ENCODE peak calls at places on chromosomes 16 and 17, in five cellular contexts. B, Q, V, Z and K are unnamed samples.

GRCh38 chr17:61007980-61008379 is 330.3 kb downstream of the BCAS3 start:
- DNase-seq in B (no peak), Z (peak), V (peak), Q (no peak), K (no peak)

GRCh38 chr16:70689035-70689969 is 3.4 kb upstream of the MTSS2 start:
- DNase-seq in Z (no peak), B (no peak), Q (peak), V (no peak), K (no peak)

GRCh38 chr17:4319221-4319620 is 47.3 kb downstream of the UBE2G1 start:
- DNase-seq in Q (no peak), Z (no peak), B (no peak), V (no peak), K (no peak)

GRCh38 chr17:78953356-78954350 is 26.1 kb downstream of the LGALS3BP start:
- DNase-seq in Q (peak), B (peak), V (no peak), Z (no peak), K (no peak)

GRCh38 chr17:13338421-13338820 is 263.3 kb downstream of the HS3ST3A1 start:
- DNase-seq in B (no peak), V (no peak), Z (no peak), Q (no peak), K (no peak)

GRCh38 chr17:77253611-77254051 is 112.9 kb downstream of the SEC14L1 start:
- DNase-seq in Q (no peak), V (no peak), Z (no peak), B (no peak), K (no peak)

GRCh38 chr17:69997332-69997731 is 77.7 kb upstream of the KCNJ16 start:
- DNase-seq in Z (peak), B (no peak), Q (no peak), V (no peak), K (no peak)

GRCh38 chr16:46857261-46857962 is 26.4 kb upstream of the C16orf87 start:
- DNase-seq in V (no peak), Q (no peak), Z (peak), B (no peak), K (peak)

GRCh38 chr16:20799599-20799998 is 6.7 kb downstream of the ERI2 start:
- DNase-seq in Z (no peak), Q (no peak), B (no peak), V (no peak), K (no peak)

GRCh38 chr17:40699359-40699758 is 4.2 kb downstream of the KRT24 start:
- DNase-seq in B (no peak), Z (no peak), V (no peak), Q (no peak), K (no peak)

GRCh38 chr17:5584383-5584951 is at the start of gene NLRP1:
- DNase-seq in Z (peak), B (peak), Q (peak), V (peak), K (no peak)

GRCh38 chr16:82990155-82990554 is 363.4 kb downstream of the CDH13 start:
- DNase-seq in B (no peak), Z (peak), V (no peak), Q (no peak), K (no peak)

GRCh38 chr16:86697715-86698114 is 119.4 kb downstream of the FOXL1 start:
- DNase-seq in Z (peak), B (no peak), V (peak), Q (no peak), K (no peak)

GRCh38 chr17:70314506-70314905 is 145.2 kb downstream of the KCNJ2 start:
- DNase-seq in V (no peak), B (no peak), Q (no peak), Z (no peak), K (no peak)

GRCh38 chr16:2710021-2710710 is 9.9 kb downstream of the PRSS27 start:
- DNase-seq in Z (no peak), B (no peak), V (no peak), Q (no peak), K (no peak)

GRCh38 chr16:63617047-63617989 is 1504.5 kb downstream of the CDH11 start:
- DNase-seq in B (no peak), V (no peak), Q (no peak), Z (peak), K (no peak)

GRCh38 chr16:14302031-14302398 is 230.9 kb downstream of the MRTFB start:
- DNase-seq in Z (no peak), Q (peak), V (peak), B (peak), K (no peak)

GRCh38 chr16:13835357-13835756 is 84.6 kb upstream of the ERCC4 start:
- DNase-seq in Q (no peak), Z (no peak), B (no peak), V (no peak), K (no peak)

DNA sequence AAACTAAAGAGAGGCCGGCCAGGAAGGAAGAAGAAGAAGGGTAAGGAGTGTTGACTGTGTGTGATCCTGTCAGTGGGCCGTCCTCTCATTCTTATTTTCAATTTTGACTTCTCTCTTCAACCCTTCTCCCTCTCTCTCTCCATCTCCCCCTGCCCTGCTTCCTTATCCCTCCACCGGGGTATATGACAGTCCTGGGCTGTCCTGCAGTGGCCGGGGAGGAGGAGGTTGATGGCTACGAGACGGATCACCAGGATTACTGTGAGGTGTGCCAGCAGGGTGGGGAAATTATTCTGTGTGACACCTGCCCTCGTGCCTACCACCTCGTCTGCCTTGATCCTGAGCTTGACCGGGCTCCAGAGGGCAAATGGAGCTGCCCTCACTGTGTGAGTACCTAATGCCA is 5.6 kb downstream of the CHD3 start:
- DNase-seq in B (no peak), Q (no peak), Z (no peak), V (no peak), K (no peak)
- TF ChIP-seq CTCF in B (no peak), Q (no peak), Z (no peak), V (no peak), K (no peak)

GRCh38 chr17:66465701-66466100 is 163.3 kb downstream of the PRKCA start:
- DNase-seq in Q (no peak), Z (no peak), V (no peak), B (no peak), K (no peak)

GRCh38 chr17:66466421-66466820 is 164.0 kb downstream of the PRKCA start:
- DNase-seq in V (no peak), B (no peak), Q (no peak), Z (no peak), K (no peak)

GRCh38 chr17:66468241-66469087 is 166.1 kb downstream of the PRKCA start:
- DNase-seq in B (no peak), V (no peak), Q (no peak), Z (no peak), K (no peak)

GRCh38 chr17:66467766-66468165 is 165.4 kb downstream of the PRKCA start:
- DNase-seq in Z (no peak), B (no peak), Q (no peak), V (no peak), K (no peak)

GRCh38 chr17:66466933-66467367 is 164.5 kb downstream of the PRKCA start:
- DNase-seq in Z (peak), V (peak), B (peak), Q (peak), K (peak)
- H3K4me3 ChIP-seq in Z (peak), V (no peak), B (no peak), Q (no peak), K (peak)

GRCh38 chr16:51982715-51983680 is 563.9 kb downstream of the TOX3 start:
- DNase-seq in V (no peak), Z (peak), Q (no peak), B (peak), K (peak)
- TF ChIP-seq CTCF in V (no peak), Z (peak), Q (no peak), B (peak), K (peak)

GRCh38 chr16:57540387-57540786 is 2.1 kb upstream of the ADGRG5 start:
- DNase-seq in Z (no peak), B (no peak), Q (no peak), V (no peak), K (no peak)

GRCh38 chr16:57540906-57541753 is 1.3 kb upstream of the ADGRG5 start:
- DNase-seq in V (no peak), Q (no peak), B (no peak), Z (no peak), K (no peak)

GRCh38 chr16:57537596-57538234 is 1.3 kb upstream of the CCDC102A start:
- DNase-seq in Q (no peak), V (peak), B (no peak), Z (no peak), K (no peak)

GRCh38 chr16:57538235-57538711 is 1.9 kb upstream of the CCDC102A start:
- DNase-seq in V (no peak), Q (no peak), Z (no peak), B (no peak), K (no peak)

DNA sequence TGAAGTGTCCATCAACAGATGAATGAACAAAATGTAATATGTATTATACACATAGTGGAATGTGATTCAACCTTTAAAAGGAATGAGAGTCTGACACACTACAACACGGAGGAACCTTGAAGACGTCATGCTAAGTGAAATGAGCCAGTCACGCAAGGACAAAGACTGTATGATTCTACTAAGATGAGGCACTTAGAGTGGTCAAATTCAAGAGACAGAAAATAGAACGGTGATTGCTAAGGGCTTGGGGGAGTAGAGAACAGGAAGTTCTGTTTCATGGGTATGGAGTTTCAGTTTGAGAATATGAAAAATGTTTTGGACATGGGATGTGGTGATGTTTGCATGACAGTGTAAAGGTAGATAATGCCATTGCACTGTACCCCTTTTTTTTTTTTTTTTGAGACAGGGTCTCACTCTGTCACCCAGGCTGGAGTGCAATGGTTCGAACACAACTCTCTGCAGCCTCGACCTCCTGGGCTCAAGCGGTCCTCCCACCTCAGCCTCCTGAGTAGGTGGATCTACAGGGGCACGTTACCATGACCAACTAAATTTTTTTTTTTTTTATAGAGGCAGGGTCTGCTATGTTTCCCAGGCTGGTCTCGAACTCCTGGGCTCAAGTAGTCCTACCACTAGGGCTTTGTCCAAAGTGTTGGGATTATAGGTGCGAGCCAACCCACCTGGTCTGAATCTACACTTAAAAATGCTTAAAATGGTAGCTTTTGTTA is 2.9 kb upstream of the CCDC102A start:
- DNase-seq in Q (no peak), Z (no peak), B (no peak), V (no peak), K (no peak)
- H3K4me3 ChIP-seq in Q (no peak), Z (no peak), B (no peak), V (no peak), K (no peak)

GRCh38 chr17:63688396-63689020 is 11.4 kb downstream of the LIMD2 start:
- DNase-seq in V (no peak), B (no peak), Z (no peak), Q (no peak), K (no peak)
- TF ChIP-seq CTCF in V (no peak), B (no peak), Z (no peak), Q (no peak), K (no peak)

DNA sequence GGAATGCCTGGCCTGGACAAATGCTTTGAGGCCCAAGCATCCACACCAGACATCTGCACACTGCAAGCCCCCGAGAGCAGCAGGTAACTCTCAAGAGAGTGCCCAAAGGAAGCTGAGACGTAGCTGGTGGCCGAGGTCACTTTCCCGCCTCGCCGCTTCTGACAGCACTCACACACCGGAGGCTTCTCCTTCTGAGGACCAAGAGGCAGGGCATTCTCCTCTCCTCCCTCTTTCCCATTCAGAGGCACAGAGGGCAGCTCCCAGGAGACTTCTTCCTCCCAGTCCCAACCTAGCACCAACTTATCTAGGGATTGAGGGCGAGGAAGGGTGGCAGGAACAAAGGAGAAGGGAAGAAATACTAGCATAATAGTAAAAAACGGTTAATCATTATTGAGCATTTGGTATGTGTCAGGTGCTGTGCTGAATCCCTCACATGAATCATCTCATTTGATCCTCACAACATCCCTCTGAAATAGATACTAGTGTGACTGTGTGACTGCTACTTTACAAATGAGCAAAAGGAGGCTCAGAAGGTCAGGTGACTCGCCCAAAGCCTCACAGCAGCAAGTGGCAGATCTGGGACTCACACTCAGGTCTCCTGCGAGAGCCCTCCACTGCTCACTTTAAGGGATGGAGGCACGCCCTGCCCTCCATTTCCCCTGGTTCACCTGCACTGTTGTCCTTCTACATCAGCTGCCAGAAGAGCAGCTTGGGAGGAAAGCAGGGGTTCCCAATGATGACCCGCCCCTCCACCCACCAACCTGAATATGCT is 41.8 kb downstream of the MYO18A start:
- DNase-seq in V (no peak), Q (no peak), B (no peak), Z (no peak), K (no peak)
- H3K4me3 ChIP-seq in V (no peak), Q (no peak), B (no peak), Z (no peak), K (no peak)

GRCh38 chr17:41962768-41963434 is 3.7 kb upstream of the CNP start:
- DNase-seq in Q (peak), V (peak), Z (peak), B (peak), K (no peak)
- TF ChIP-seq CTCF in Q (peak), V (peak), Z (peak), B (peak), K (peak)

GRCh38 chr17:50469671-50470305 is 1.1 kb upstream of the CHAD start:
- DNase-seq in B (no peak), V (no peak), Z (no peak), Q (no peak), K (no peak)

GRCh38 chr17:50467855-50468119 is 893 bp downstream of the CHAD start:
- DNase-seq in Q (peak), B (no peak), Z (no peak), V (no peak), K (no peak)

GRCh38 chr17:50469005-50469605 is 425 bp upstream of the CHAD start:
- DNase-seq in B (no peak), V (no peak), Q (peak), Z (no peak), K (no peak)

GRCh38 chr17:50467114-50467854 is 1.4 kb downstream of the CHAD start:
- DNase-seq in V (no peak), Q (peak), B (no peak), Z (no peak), K (no peak)

DNA sequence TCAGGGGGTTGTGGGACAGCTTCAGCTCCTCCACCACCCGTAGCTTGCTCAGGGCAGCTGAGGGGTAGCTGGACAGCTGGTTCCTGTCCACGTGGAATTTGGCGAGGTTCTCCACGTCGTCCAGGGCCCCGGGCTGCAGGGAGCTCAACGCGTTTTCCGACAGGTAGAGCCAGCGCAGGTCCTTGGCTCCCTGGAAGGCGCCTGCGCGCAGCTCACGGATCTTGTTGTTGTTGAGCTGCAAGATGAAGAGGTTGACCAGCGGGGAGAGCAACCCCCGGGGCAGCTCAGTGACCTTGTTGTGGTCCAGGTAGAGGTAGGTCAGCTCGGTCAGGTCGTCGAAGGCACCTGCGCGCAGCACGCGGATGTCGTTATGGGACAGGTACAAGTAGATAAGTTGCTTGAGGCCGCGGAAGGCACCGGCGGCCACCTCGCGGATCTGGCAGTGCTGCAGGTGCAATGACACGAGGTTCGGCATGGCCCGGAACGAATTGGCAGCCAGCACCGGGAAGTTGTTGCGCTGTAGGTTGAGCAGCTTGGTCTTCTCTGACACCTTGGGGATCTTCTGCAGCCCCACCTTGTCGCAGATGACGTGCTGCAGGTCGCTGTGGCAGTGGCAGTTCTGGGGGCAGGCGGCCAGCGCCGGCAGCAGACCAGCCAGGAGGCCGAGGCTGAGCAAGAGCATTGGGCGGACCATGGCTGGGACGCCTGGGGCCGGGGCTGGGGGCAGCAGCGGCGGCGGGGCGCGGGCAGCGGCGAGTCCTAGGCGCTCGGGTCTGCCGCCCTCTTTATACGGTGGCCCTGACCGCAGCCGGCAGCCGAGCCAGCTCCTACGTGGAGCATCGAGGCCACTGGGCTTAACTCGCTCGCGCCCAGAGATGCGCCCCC is at the start of gene CHAD:
- DNase-seq in Q (peak), B (no peak), Z (no peak), V (no peak), K (no peak)
- H3K4me3 ChIP-seq in Q (no peak), B (peak), Z (peak), V (peak), K (peak)